ENCODE peak calls at places on chromosomes 7 and 10, in four cellular contexts. A is K562, J is GM12878, T is HepG2. D is an unnamed sample.

GRCh38 chr7:36928718-36929117 is 204.4 kb upstream of the AOAH start:
- DNase-seq in A (no peak), J (no peak), T (no peak), D (no peak)

GRCh38 chr10:72088879-72089585 is 681 bp upstream of the SPOCK2 start:
- DNase-seq in A (no peak), J (no peak), T (peak), D (no peak)

GRCh38 chr7:39948375-39948774 is 1.7 kb upstream of the CDK13 start:
- DNase-seq in A (no peak), J (no peak), T (no peak), D (no peak)

GRCh38 chr7:155166673-155167370 is 96.7 kb downstream of the HTR5A start:
- DNase-seq in A (peak), J (no peak), T (no peak), D (no peak)

GRCh38 chr7:2053395-2053794 is 179.3 kb downstream of the MAD1L1 start:
- DNase-seq in A (no peak), J (no peak), T (no peak), D (no peak)

GRCh38 chr10:11869211-11869610 is 46.1 kb downstream of the PROSER2 start:
- DNase-seq in A (no peak), J (no peak), T (no peak), D (no peak)

GRCh38 chr10:97784200-97784811 is 12.5 kb upstream of the SFRP5 start:
- DNase-seq in A (no peak), J (no peak), T (no peak), D (no peak)

GRCh38 chr7:22702516-22702915 is 24.5 kb upstream of the IL6 start:
- DNase-seq in A (no peak), J (no peak), T (no peak), D (no peak)

GRCh38 chr7:156160811-156161210 is 348.5 kb upstream of the SHH start:
- DNase-seq in A (peak), J (no peak), T (no peak), D (peak)

GRCh38 chr7:125316451-125316850 is 386.8 kb upstream of the POT1 start:
- DNase-seq in A (no peak), J (no peak), T (peak), D (peak)

GRCh38 chr7:22154130-22154529 is 202.8 kb downstream of the RAPGEF5 start:
- DNase-seq in A (no peak), J (no peak), T (no peak), D (no peak)

GRCh38 chr7:117227091-117227490 is 95.8 kb downstream of the WNT2 start:
- DNase-seq in A (no peak), J (no peak), T (no peak), D (no peak)

GRCh38 chr10:93143286-93143685 is 69.6 kb downstream of the CYP26A1 start:
- DNase-seq in A (no peak), J (no peak), T (no peak), D (no peak)

GRCh38 chr7:98867271-98867701 is 2.5 kb downstream of the TMEM130 start:
- DNase-seq in A (no peak), J (no peak), T (no peak), D (no peak)

DNA sequence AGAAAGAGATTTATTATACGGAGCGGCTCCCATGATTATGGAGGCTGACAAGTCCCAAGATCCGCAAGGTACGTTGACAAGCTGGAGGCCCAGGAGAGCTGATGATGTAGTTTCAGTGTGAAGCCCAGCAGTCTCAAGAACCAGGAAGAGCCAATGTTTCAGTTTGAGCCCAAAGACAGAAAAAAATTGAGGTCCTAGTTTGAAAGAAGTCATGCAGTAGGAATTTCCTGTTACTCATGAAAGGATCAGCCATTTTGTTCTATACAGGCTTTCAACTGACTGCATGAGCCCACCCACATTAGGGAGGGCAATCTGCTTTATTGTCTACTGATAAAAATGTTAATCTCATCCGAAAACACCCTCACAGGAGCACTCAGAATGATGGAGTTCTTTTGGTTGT is 51.5 kb downstream of the CCDC71L start:
- DNase-seq in A (no peak), J (no peak), T (no peak), D (no peak)
- TF ChIP-seq TARDBP in A (no peak), J (no peak), T (no peak), D (no peak)

GRCh38 chr7:50632561-50633413 is 67.6 kb upstream of the DDC start:
- DNase-seq in A (peak), J (no peak), T (peak), D (peak)
- TF ChIP-seq TARDBP in A (no peak), J (no peak), T (peak), D (no peak)

GRCh38 chr10:32731527-32731926 is 226.5 kb downstream of the ITGB1 start:
- DNase-seq in A (no peak), J (no peak), T (no peak), D (no peak)
- TF ChIP-seq TARDBP in A (no peak), J (no peak), T (no peak), D (no peak)

GRCh38 chr10:68332259-68333057 is at the start of gene PBLD:
- DNase-seq in A (peak), J (no peak), T (peak), D (peak)
- TF ChIP-seq TARDBP in A (peak), J (no peak), T (no peak), D (no peak)

GRCh38 chr7:55303220-55303619 is 61.9 kb upstream of the LANCL2 start:
- DNase-seq in A (no peak), J (no peak), T (no peak), D (no peak)

GRCh38 chr7:55304363-55304762 is 60.8 kb upstream of the LANCL2 start:
- DNase-seq in A (no peak), J (no peak), T (no peak), D (no peak)

GRCh38 chr7:55307123-55307916 is 57.8 kb upstream of the LANCL2 start:
- DNase-seq in A (no peak), J (no peak), T (no peak), D (no peak)

GRCh38 chr7:55306331-55306730 is 58.8 kb upstream of the LANCL2 start:
- DNase-seq in A (no peak), J (no peak), T (no peak), D (no peak)

GRCh38 chr7:55305130-55305529 is 60.0 kb upstream of the LANCL2 start:
- DNase-seq in A (no peak), J (no peak), T (no peak), D (no peak)
- TF ChIP-seq TARDBP in A (no peak), J (no peak), T (no peak), D (no peak)

GRCh38 chr10:63369711-63370110 is 96.1 kb downstream of the JMJD1C start:
- DNase-seq in A (no peak), J (no peak), T (no peak), D (no peak)
- TF ChIP-seq TARDBP in A (no peak), J (no peak), T (no peak), D (no peak)

GRCh38 chr10:58644311-58644710 is 131.6 kb downstream of the BICC1 start:
- DNase-seq in A (no peak), J (no peak), T (no peak), D (no peak)
- TF ChIP-seq TARDBP in A (no peak), J (no peak), T (no peak), D (no peak)

D was measured in HEK293T.